ENCODE peak calls at places on chromosomes 5 and 9, in six cellular contexts. K is astrocyte; C is osteoblast; V is right atrium auricular region; Z is RWPE1; N is CD8-positive, alpha-beta memory T cell. W is an unnamed sample.

GRCh38 chr5:143495823-143496275 is 92.4 kb upstream of the NR3C1 start:
- DNase-seq in K (peak), V (no peak), C (no peak), N (no peak), Z (peak), W (no peak)

GRCh38 chr9:34484678-34485077 is 26.1 kb downstream of the DNAI1 start:
- DNase-seq in N (no peak), C (no peak), V (no peak), K (no peak), Z (no peak), W (no peak)

GRCh38 chr5:149666212-149666852 is 63.8 kb upstream of the PPARGC1B start:
- DNase-seq in K (peak), Z (peak), C (peak), V (no peak), N (no peak), W (no peak)

GRCh38 chr9:122498883-122499288 is 11.7 kb upstream of the OR1J2 start:
- DNase-seq in C (peak), V (no peak), Z (peak), N (no peak), K (peak), W (peak)

GRCh38 chr9:104094534-104095020 is 468 bp downstream of the SMC2 start:
- DNase-seq in K (no peak), C (no peak), V (no peak), N (no peak), Z (peak), W (no peak)

GRCh38 chr5:156411131-156411727 is 84.3 kb downstream of the SGCD start:
- DNase-seq in N (no peak), V (no peak), C (peak), K (peak), Z (peak), W (no peak)

GRCh38 chr5:27316283-27316675 is 277.9 kb upstream of the CDH9 start:
- DNase-seq in N (no peak), C (peak), K (peak), V (no peak), Z (peak), W (no peak)

GRCh38 chr5:138869038-138869437 is 6.1 kb downstream of the LRRTM2 start:
- DNase-seq in V (no peak), C (no peak), N (no peak), Z (no peak), K (no peak), W (no peak)

GRCh38 chr9:4306066-4306787 is 6.4 kb upstream of the GLIS3 start:
- DNase-seq in C (peak), N (no peak), Z (no peak), K (peak), V (no peak), W (no peak)

GRCh38 chr9:69330580-69330979 is 5.6 kb downstream of the ENTREP1 start:
- DNase-seq in K (no peak), Z (no peak), N (no peak), C (no peak), V (no peak), W (no peak)

GRCh38 chr5:14716755-14717752 is 52.5 kb downstream of the OTULIN start:
- DNase-seq in K (no peak), V (no peak), Z (no peak), N (no peak), C (no peak), W (no peak)

GRCh38 chr5:136053336-136054121 is 24.7 kb downstream of the TGFBI start:
- DNase-seq in N (no peak), C (peak), V (peak), Z (peak), K (peak), W (peak)

GRCh38 chr5:141916522-141916921 is 7.1 kb upstream of the DELE1 start:
- DNase-seq in K (no peak), V (no peak), N (no peak), C (no peak), Z (no peak), W (no peak)

GRCh38 chr5:107074991-107075390 is 595.7 kb downstream of the EFNA5 start:
- DNase-seq in C (no peak), Z (no peak), K (no peak), V (no peak), N (no peak), W (no peak)

GRCh38 chr5:75438722-75439121 is 72.7 kb downstream of the CERT1 start:
- DNase-seq in K (no peak), C (no peak), V (no peak), Z (peak), N (no peak), W (no peak)

GRCh38 chr9:111920531-111920930 is 23.9 kb downstream of the UGCG start:
- DNase-seq in Z (no peak), N (no peak), C (no peak), K (no peak), V (no peak), W (no peak)

GRCh38 chr9:101477214-101477613 is 41.6 kb upstream of the ALDOB start:
- DNase-seq in K (no peak), C (no peak), Z (no peak), V (no peak), N (no peak), W (no peak)

GRCh38 chr5:68240771-68241170 is 25.2 kb downstream of the PIK3R1 start:
- DNase-seq in N (no peak), V (no peak), Z (no peak), K (no peak), C (peak), W (no peak)

GRCh38 chr5:1429501-1429900 is 15.7 kb downstream of the SLC6A3 start:
- DNase-seq in C (no peak), K (no peak), Z (no peak), V (no peak), N (no peak), W (no peak)

GRCh38 chr5:53777864-53778618 is 217.6 kb downstream of the NDUFS4 start:
- DNase-seq in Z (no peak), C (no peak), V (no peak), N (no peak), K (no peak), W (no peak)

GRCh38 chr5:40428129-40428528 is 251.6 kb upstream of the PTGER4 start:
- DNase-seq in V (peak), K (peak), C (peak), N (no peak), Z (peak), W (peak)

GRCh38 chr9:84597131-84597530 is 72.4 kb upstream of the NTRK2 start:
- DNase-seq in V (no peak), N (no peak), C (no peak), K (no peak), Z (no peak), W (no peak)

GRCh38 chr9:69857131-69857530 is 36.5 kb downstream of the CFAP95 start:
- DNase-seq in N (no peak), C (no peak), Z (peak), V (no peak), K (peak), W (no peak)

GRCh38 chr5:54018438-54018837 is 291.9 kb downstream of the ARL15 start:
- DNase-seq in V (no peak), Z (no peak), K (no peak), C (no peak), N (no peak), W (no peak)

GRCh38 chr5:144547098-144547499 is 376.4 kb downstream of the KCTD16 start:
- DNase-seq in K (no peak), V (no peak), Z (no peak), N (no peak), C (no peak), W (no peak)

GRCh38 chr5:89981006-89981405 is 428.6 kb downstream of the CETN3 start:
- DNase-seq in Z (no peak), C (no peak), V (no peak), N (no peak), K (no peak), W (no peak)

GRCh38 chr5:124477577-124477976 is 268.9 kb downstream of the ZNF608 start:
- DNase-seq in V (no peak), Z (no peak), K (no peak), C (no peak), N (no peak), W (no peak)

GRCh38 chr5:124477002-124477546 is 269.4 kb downstream of the ZNF608 start:
- DNase-seq in K (no peak), Z (no peak), V (no peak), C (no peak), N (no peak), W (no peak)

GRCh38 chr5:124480022-124480421 is 266.4 kb downstream of the ZNF608 start:
- DNase-seq in N (no peak), V (no peak), C (no peak), K (no peak), Z (no peak), W (no peak)

GRCh38 chr5:124480964-124481363 is 265.5 kb downstream of the ZNF608 start:
- DNase-seq in C (no peak), K (no peak), V (no peak), N (no peak), Z (no peak), W (no peak)

GRCh38 chr5:124478139-124478737 is 268.2 kb downstream of the ZNF608 start:
- DNase-seq in Z (no peak), K (no peak), N (no peak), V (no peak), C (no peak), W (no peak)
- H3K27ac ChIP-seq in Z (no peak), K (no peak), N (no peak), V (no peak), C (no peak), W (no peak)

GRCh38 chr5:43193952-43194321 is 1.9 kb downstream of the NIM1K start:
- DNase-seq in K (no peak), V (no peak), N (no peak), Z (no peak), C (no peak), W (no peak)
- H3K27ac ChIP-seq in K (peak), V (no peak), N (no peak), Z (peak), C (peak), W (peak)

GRCh38 chr9:96487949-96488348 is 38.0 kb downstream of the HABP4 start:
- DNase-seq in K (no peak), Z (no peak), C (no peak), N (no peak), V (peak), W (no peak)
- H3K27ac ChIP-seq in K (no peak), Z (no peak), C (no peak), N (no peak), V (peak), W (no peak)

GRCh38 chr5:154285661-154286408 is 95.3 kb downstream of the GALNT10 start:
- DNase-seq in C (no peak), V (no peak), K (peak), N (no peak), Z (peak), W (no peak)
- H3K27ac ChIP-seq in C (peak), V (no peak), K (peak), N (no peak), Z (peak), W (no peak)

GRCh38 chr9:35673132-35673997 is at the start of gene CA9:
- DNase-seq in K (no peak), V (no peak), Z (peak), N (no peak), C (peak), W (no peak)

GRCh38 chr9:35673998-35674361 is 252 bp downstream of the CA9 start:
- DNase-seq in V (no peak), C (no peak), Z (no peak), K (no peak), N (no peak), W (no peak)

GRCh38 chr9:35679091-35679490 is 5.4 kb downstream of the CA9 start:
- DNase-seq in V (no peak), Z (no peak), C (no peak), K (no peak), N (no peak), W (no peak)

GRCh38 chr9:35675204-35675603 is 1.5 kb downstream of the CA9 start:
- DNase-seq in C (no peak), N (no peak), Z (no peak), K (no peak), V (no peak), W (no peak)

GRCh38 chr9:35675732-35676392 is 2.1 kb downstream of the CA9 start:
- DNase-seq in K (no peak), N (peak), Z (no peak), C (peak), V (no peak), W (no peak)
- H3K27ac ChIP-seq in K (no peak), N (no peak), Z (no peak), C (no peak), V (no peak), W (no peak)